ENCODE peak calls at places on chromosomes 1 and 21, in five cellular contexts. H is HEK293T, O is GM12878, V is H1, M is HepG2. G is an unnamed sample.

GRCh38 chr1:4324621-4325020 is 329.8 kb upstream of the AJAP1 start:
- DNase-seq in V (no peak), M (no peak), H (no peak), O (no peak), G (no peak)

GRCh38 chr1:169604781-169605560 is 18.7 kb upstream of the F5 start:
- DNase-seq in H (no peak), O (peak), M (no peak), V (no peak), G (no peak)

GRCh38 chr21:40254540-40255455 is 387.6 kb downstream of the PCP4 start:
- DNase-seq in O (no peak), H (no peak), M (no peak), V (no peak), G (no peak)

GRCh38 chr1:94067196-94067595 is 53.8 kb downstream of the ABCA4 start:
- DNase-seq in H (no peak), O (no peak), M (no peak), V (no peak), G (no peak)

GRCh38 chr1:109395602-109396512 is 1.9 kb downstream of the SORT1 start:
- DNase-seq in V (no peak), O (no peak), M (no peak), H (no peak), G (no peak)

GRCh38 chr1:1058921-1059493 is 15.1 kb downstream of the RNF223 start:
- DNase-seq in H (peak), O (no peak), M (no peak), V (no peak), G (no peak)

GRCh38 chr1:20137055-20137454 is 2.1 kb upstream of the PLA2G2F start:
- DNase-seq in H (no peak), O (no peak), M (no peak), V (no peak), G (no peak)

GRCh38 chr1:165851034-165851658 is 23.7 kb downstream of the UCK2 start:
- DNase-seq in M (no peak), V (no peak), O (no peak), H (no peak), G (no peak)

GRCh38 chr21:19321688-19322087 is 918.1 kb upstream of the TMPRSS15 start:
- DNase-seq in M (no peak), O (no peak), H (no peak), V (no peak), G (no peak)

GRCh38 chr21:17671733-17672132 is 59.0 kb upstream of the BTG3 start:
- DNase-seq in M (no peak), O (no peak), H (no peak), V (no peak), G (no peak)

GRCh38 chr1:93964777-93965200 is 55.6 kb upstream of the GCLM start:
- DNase-seq in V (no peak), H (no peak), O (peak), M (peak), G (no peak)

GRCh38 chr1:42966688-42967609 is 8.3 kb upstream of the SLC2A1 start:
- DNase-seq in M (peak), V (peak), H (no peak), O (no peak), G (no peak)

GRCh38 chr1:31581821-31582810 is 5.8 kb downstream of the TINAGL1 start:
- DNase-seq in H (no peak), V (no peak), M (no peak), O (no peak), G (no peak)

GRCh38 chr1:61560385-61560784 is 164.6 kb downstream of the TM2D1 start:
- DNase-seq in O (no peak), V (no peak), H (no peak), M (no peak), G (no peak)

GRCh38 chr21:45983981-45984551 is 2.5 kb downstream of the COL6A1 start:
- DNase-seq in V (no peak), M (no peak), O (no peak), H (no peak), G (no peak)

GRCh38 chr1:185213086-185213485 is 56.1 kb downstream of the SWT1 start:
- DNase-seq in V (no peak), O (no peak), M (no peak), H (no peak), G (no peak)

GRCh38 chr1:191888996-191889622 is 269.2 kb upstream of the RGS18 start:
- DNase-seq in O (no peak), M (no peak), V (no peak), H (no peak), G (no peak)

GRCh38 chr1:70979879-70980278 is 67.7 kb downstream of the PTGER3 start:
- DNase-seq in V (no peak), M (no peak), H (no peak), O (no peak), G (no peak)

GRCh38 chr1:241181471-241181870 is 175.5 kb downstream of the RGS7 start:
- DNase-seq in O (no peak), H (no peak), V (no peak), M (no peak), G (no peak)
- TF ChIP-seq SUZ12 in O (no peak), H (no peak), V (no peak), M (no peak), G (no peak)

GRCh38 chr1:207793327-207793726 is 41.5 kb downstream of the CD46 start:
- DNase-seq in V (no peak), M (no peak), H (no peak), O (no peak), G (no peak)

GRCh38 chr1:207787776-207788175 is 35.9 kb downstream of the CD46 start:
- DNase-seq in O (no peak), M (no peak), V (no peak), H (no peak), G (no peak)

GRCh38 chr1:207789792-207790787 is 38.2 kb downstream of the CD46 start:
- DNase-seq in O (no peak), H (no peak), V (no peak), M (no peak), G (no peak)

GRCh38 chr1:207789386-207789785 is 37.5 kb downstream of the CD46 start:
- DNase-seq in O (no peak), V (no peak), M (no peak), H (no peak), G (no peak)

DNA sequence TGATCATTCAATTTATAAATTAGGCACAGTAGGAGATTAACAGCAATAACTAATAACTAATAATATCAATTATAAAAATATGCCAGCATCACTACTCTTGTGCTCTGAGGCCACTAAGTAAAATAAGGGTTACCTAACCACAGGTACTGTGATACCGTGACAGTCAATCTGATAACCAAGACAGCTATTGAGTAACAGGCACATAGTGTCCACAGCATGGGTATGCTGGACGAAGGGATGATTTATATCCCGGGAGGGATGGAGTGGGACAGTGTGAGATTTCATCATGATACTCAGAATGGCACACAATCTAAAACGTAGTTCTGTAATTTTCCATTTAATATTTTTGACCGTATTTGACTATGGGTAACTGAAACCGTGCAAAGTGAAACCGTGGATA is 39.4 kb downstream of the CD46 start:
- DNase-seq in V (no peak), O (no peak), M (no peak), H (no peak), G (no peak)
- TF ChIP-seq SUZ12 in V (no peak), O (no peak), M (no peak), H (no peak), G (no peak)

DNA sequence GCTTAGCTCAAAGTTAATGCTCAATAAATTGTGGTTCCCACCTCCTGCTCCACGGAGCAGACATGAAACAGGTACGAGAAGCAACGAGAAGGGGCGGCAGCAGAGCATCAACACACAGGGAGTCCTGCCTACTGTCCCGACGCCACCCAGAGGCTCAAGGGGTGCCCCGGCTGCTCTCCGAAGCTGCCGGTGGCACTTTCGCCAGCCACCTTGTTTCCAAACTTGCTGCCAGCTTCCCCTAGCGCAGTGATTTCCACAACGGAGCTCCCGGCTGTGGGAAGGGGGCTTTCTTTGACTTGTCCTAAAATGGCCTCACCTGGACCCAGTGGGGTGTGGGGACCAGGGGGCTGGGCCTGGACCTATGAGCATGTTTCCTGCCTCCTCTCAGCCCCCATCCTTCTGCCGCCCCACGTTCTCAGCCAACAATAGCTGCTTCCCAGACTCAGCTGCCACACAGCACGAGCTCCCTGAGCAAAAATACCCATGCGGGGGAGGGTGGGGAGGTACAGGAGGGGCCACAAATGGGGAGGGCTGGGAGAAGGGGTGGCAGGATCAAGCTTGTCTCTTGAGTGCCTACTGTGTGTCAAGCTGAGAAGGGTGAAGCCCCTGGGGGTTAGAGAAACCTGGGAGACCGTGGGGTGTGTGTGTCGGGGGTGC is 35.6 kb upstream of the ECE1 start:
- DNase-seq in M (no peak), O (no peak), V (no peak), H (no peak), G (no peak)
- TF ChIP-seq SUZ12 in M (no peak), O (no peak), V (no peak), H (no peak), G (no peak)

GRCh38 chr1:33442141-33442540 is 11.2 kb upstream of the PHC2 start:
- DNase-seq in H (no peak), V (no peak), M (no peak), O (no peak), G (no peak)
- TF ChIP-seq SUZ12 in H (no peak), V (no peak), M (no peak), O (no peak), G (no peak)

GRCh38 chr1:39819091-39819812 is 30.6 kb upstream of the BMP8B start:
- DNase-seq in V (no peak), H (no peak), M (no peak), O (no peak), G (no peak)
- TF ChIP-seq SUZ12 in V (no peak), H (no peak), M (no peak), O (no peak), G (no peak)

GRCh38 chr1:178693368-178693767 is 31.7 kb upstream of the RALGPS2 start:
- DNase-seq in O (no peak), V (peak), M (peak), H (peak), G (peak)
- TF ChIP-seq SUZ12 in O (no peak), V (no peak), M (no peak), H (no peak), G (no peak)

G was measured in NT2/D1.